ENCODE peak calls at places on chromosomes 6 and 20, in nine cellular contexts. One of them, this sample, is unnamed.

GRCh38 chr6:170075659-170076223 is 215.1 kb downstream of the DLL1 start:
- DNase-seq in DND-41: no peak
- DNase-seq in neural progenitor cell: no peak
- DNase-seq in mammary epithelial cell: no peak
- DNase-seq in PC-3: no peak
- DNase-seq in fibroblast of lung: no peak
- DNase-seq in HCT116: no peak
- DNase-seq in astrocyte: no peak
- DNase-seq in GM23338: no peak
- DNase-seq in this sample: no peak

GRCh38 chr6:30494275-30494990 is 5.1 kb downstream of the HLA-E start:
- DNase-seq in HCT116: no peak
- DNase-seq in DND-41: peak; percentile 4
- DNase-seq in neural progenitor cell: no peak
- DNase-seq in PC-3: no peak
- DNase-seq in astrocyte: no peak
- DNase-seq in fibroblast of lung: no peak
- DNase-seq in mammary epithelial cell: no peak
- DNase-seq in GM23338: no peak
- DNase-seq in this sample: no peak

GRCh38 chr6:105452924-105453756 is 50.3 kb upstream of the PREP start:
- DNase-seq in DND-41: peak; percentile 58
- DNase-seq in PC-3: no peak
- DNase-seq in neural progenitor cell: no peak
- DNase-seq in mammary epithelial cell: no peak
- DNase-seq in HCT116: no peak
- DNase-seq in fibroblast of lung: no peak
- DNase-seq in astrocyte: no peak
- DNase-seq in GM23338: no peak
- DNase-seq in this sample: no peak

GRCh38 chr6:131831392-131831791 is 23.6 kb downstream of the ENPP1 start:
- DNase-seq in PC-3: peak; percentile 38
- DNase-seq in mammary epithelial cell: no peak
- DNase-seq in astrocyte: peak; percentile 68
- DNase-seq in HCT116: no peak
- DNase-seq in fibroblast of lung: peak; percentile 70
- DNase-seq in DND-41: no peak
- DNase-seq in GM23338: no peak
- DNase-seq in neural progenitor cell: no peak
- DNase-seq in this sample: no peak

GRCh38 chr6:139943391-139943790 is 568.9 kb upstream of the CITED2 start:
- DNase-seq in astrocyte: peak; percentile 96
- DNase-seq in PC-3: peak; percentile 65
- DNase-seq in neural progenitor cell: no peak
- DNase-seq in HCT116: no peak
- DNase-seq in mammary epithelial cell: peak; percentile 44
- DNase-seq in GM23338: no peak
- DNase-seq in DND-41: no peak
- DNase-seq in fibroblast of lung: peak; percentile 97
- DNase-seq in this sample: no peak

GRCh38 chr6:17115251-17116089 is 13.6 kb downstream of the STMND1 start:
- DNase-seq in fibroblast of lung: peak; percentile 95
- DNase-seq in DND-41: no peak
- DNase-seq in astrocyte: peak; percentile 95
- DNase-seq in GM23338: no peak
- DNase-seq in neural progenitor cell: no peak
- DNase-seq in mammary epithelial cell: peak; percentile 79
- DNase-seq in PC-3: peak; percentile 88
- DNase-seq in HCT116: peak; percentile 34
- DNase-seq in this sample: no peak

GRCh38 chr6:155171109-155171746 is 92.6 kb upstream of the CLDN20 start:
- DNase-seq in DND-41: no peak
- DNase-seq in fibroblast of lung: peak; percentile 95
- DNase-seq in astrocyte: peak; percentile 94
- DNase-seq in GM23338: no peak
- DNase-seq in mammary epithelial cell: peak; percentile 90
- DNase-seq in HCT116: peak; percentile 97
- DNase-seq in PC-3: peak; percentile 94
- DNase-seq in neural progenitor cell: no peak
- DNase-seq in this sample: no peak

GRCh38 chr6:30444451-30444742 is 44.9 kb upstream of the HLA-E start:
- DNase-seq in mammary epithelial cell: no peak
- DNase-seq in PC-3: no peak
- DNase-seq in GM23338: no peak
- DNase-seq in neural progenitor cell: no peak
- DNase-seq in HCT116: no peak
- DNase-seq in fibroblast of lung: no peak
- DNase-seq in astrocyte: no peak
- DNase-seq in DND-41: no peak
- DNase-seq in this sample: no peak

GRCh38 chr6:170375661-170376060 is 69.1 kb downstream of the FAM120B start:
- DNase-seq in HCT116: no peak
- DNase-seq in fibroblast of lung: no peak
- DNase-seq in PC-3: no peak
- DNase-seq in astrocyte: no peak
- DNase-seq in mammary epithelial cell: no peak
- DNase-seq in GM23338: no peak
- DNase-seq in neural progenitor cell: no peak
- DNase-seq in DND-41: no peak
- DNase-seq in this sample: no peak

GRCh38 chr6:131029661-131030297 is 33.3 kb downstream of the EPB41L2 start:
- DNase-seq in GM23338: peak; percentile 30
- DNase-seq in neural progenitor cell: peak; percentile 40
- DNase-seq in DND-41: no peak
- DNase-seq in HCT116: no peak
- DNase-seq in mammary epithelial cell: no peak
- DNase-seq in astrocyte: peak; percentile 50
- DNase-seq in PC-3: no peak
- DNase-seq in fibroblast of lung: peak; percentile 67
- DNase-seq in this sample: no peak

GRCh38 chr6:727796-728195 is 34.9 kb upstream of the EXOC2 start:
- DNase-seq in mammary epithelial cell: no peak
- DNase-seq in GM23338: no peak
- DNase-seq in DND-41: no peak
- DNase-seq in astrocyte: no peak
- DNase-seq in PC-3: no peak
- DNase-seq in fibroblast of lung: no peak
- DNase-seq in neural progenitor cell: no peak
- DNase-seq in HCT116: no peak
- DNase-seq in this sample: no peak

GRCh38 chr6:731924-732323 is 39.0 kb upstream of the EXOC2 start:
- DNase-seq in mammary epithelial cell: no peak
- DNase-seq in HCT116: no peak
- DNase-seq in astrocyte: no peak
- DNase-seq in fibroblast of lung: no peak
- DNase-seq in GM23338: no peak
- DNase-seq in neural progenitor cell: no peak
- DNase-seq in PC-3: no peak
- DNase-seq in DND-41: no peak
- DNase-seq in this sample: no peak

DNA sequence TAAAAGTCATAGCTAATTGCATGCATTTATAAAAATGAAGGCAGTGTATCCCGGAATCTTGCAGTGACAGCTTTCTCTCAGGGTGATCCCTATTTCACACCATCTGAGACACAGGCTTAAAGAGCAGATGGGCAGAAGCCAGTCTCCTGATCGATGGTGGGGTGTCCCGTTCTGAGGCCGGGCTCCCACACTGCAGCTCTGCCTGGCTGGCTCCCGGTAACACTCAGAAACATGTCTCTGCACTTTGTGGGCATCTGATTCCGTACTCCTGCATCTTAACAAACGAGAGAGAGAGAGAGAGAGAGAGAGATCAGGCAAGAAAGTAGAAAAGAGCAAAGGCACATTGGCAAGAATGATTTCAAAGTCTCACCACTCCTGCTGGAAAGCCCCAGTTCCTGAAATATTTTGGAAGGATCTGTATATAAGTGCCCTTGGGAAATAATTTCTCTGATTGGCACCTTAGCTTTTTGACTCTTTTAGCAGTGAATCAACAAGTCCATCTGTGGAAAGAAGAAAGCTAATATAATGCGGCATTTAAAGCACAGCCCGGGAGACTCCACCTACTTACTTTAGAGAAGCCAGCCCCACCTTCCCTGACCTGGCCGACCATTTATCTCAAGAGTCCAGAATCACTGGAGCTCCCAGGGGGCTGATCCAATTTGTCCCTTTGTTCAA is 36.8 kb upstream of the EXOC2 start:
- DNase-seq in neural progenitor cell: no peak
- DNase-seq in DND-41: no peak
- DNase-seq in PC-3: no peak
- DNase-seq in HCT116: no peak
- DNase-seq in GM23338: no peak
- DNase-seq in mammary epithelial cell: no peak
- DNase-seq in fibroblast of lung: no peak
- DNase-seq in astrocyte: no peak
- DNase-seq in this sample: no peak
- TF ChIP-seq EZH2 in neural progenitor cell: no peak
- TF ChIP-seq EZH2 in DND-41: no peak
- TF ChIP-seq EZH2 in PC-3: no peak
- TF ChIP-seq EZH2 in HCT116: no peak
- TF ChIP-seq EZH2 in GM23338: no peak
- TF ChIP-seq EZH2 in mammary epithelial cell: no peak
- TF ChIP-seq EZH2 in fibroblast of lung: no peak
- TF ChIP-seq EZH2 in astrocyte: no peak
- TF ChIP-seq EZH2 in this sample: no peak

DNA sequence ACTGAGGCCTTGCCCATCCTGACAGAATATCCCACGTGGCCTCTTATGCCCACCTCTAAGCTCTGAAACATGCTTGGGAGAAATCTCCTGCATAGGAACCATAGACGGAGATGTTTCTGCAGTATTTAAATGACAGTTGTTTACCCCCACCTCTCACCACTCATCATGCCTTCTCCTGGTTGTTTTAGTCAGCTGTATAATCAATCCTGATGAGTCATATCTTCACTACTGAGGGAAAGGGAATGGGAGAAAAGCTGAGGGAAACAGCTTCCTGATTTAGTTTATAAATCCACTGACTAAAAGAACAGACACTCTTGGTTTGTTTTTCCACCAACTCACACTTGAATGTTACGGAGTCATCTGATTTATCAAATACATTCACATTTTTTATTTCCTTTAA is 113.2 kb upstream of the TENT5A start:
- DNase-seq in HCT116: no peak
- DNase-seq in mammary epithelial cell: peak; percentile 23
- DNase-seq in neural progenitor cell: no peak
- DNase-seq in GM23338: no peak
- DNase-seq in PC-3: peak; percentile 73
- DNase-seq in astrocyte: peak; percentile 85
- DNase-seq in DND-41: no peak
- DNase-seq in fibroblast of lung: peak; percentile 86
- DNase-seq in this sample: no peak
- H2AFZ ChIP-seq in HCT116: no peak overlapping the region
- H2AFZ ChIP-seq in mammary epithelial cell: no peak overlapping the region
- H2AFZ ChIP-seq in neural progenitor cell: no peak overlapping the region
- H2AFZ ChIP-seq in GM23338: no peak overlapping the region
- H2AFZ ChIP-seq in PC-3: no peak overlapping the region
- H2AFZ ChIP-seq in astrocyte: no peak overlapping the region
- H2AFZ ChIP-seq in DND-41: no peak overlapping the region
- H2AFZ ChIP-seq in fibroblast of lung: no peak overlapping the region
- H2AFZ ChIP-seq in this sample: no peak overlapping the region

DNA sequence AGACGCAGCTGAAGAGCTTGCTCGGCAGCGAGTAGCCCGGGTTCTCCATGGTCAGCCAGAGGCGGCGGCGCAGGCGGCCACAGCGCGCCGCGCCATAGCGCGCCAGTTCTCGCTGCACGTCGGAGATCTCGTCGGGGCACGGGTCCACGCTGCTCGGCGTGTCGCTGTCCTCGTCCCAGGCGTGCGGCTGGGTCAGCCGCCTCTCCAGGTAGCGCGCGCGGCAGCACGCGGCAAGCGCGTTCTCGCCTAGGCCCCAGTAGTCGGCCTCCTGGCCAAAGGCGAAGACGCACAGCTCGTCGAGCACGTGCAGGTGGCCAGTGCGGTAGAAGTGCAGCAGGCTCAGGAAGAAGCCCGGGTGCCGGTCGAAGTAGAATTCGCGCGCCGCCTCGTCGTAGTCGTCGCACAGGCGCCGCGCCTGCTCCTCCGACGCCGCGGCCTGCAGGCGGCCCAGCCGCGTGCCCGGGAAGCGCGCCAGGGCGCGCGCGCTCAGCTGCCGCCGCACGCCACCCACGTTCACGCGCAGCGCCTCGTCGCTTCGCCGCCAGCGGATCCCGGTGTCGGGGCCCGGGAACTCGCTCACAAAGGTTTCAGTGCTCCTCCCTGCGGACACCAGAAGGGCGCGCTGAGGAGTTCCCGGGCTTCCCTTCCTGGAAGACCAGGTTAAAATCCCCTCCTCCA is 2.7 kb downstream of the KCNS1 start:
- DNase-seq in neural progenitor cell: peak; percentile 75
- DNase-seq in mammary epithelial cell: no peak
- DNase-seq in astrocyte: peak; percentile 10
- DNase-seq in fibroblast of lung: peak; percentile 42
- DNase-seq in GM23338: peak; percentile 91
- DNase-seq in PC-3: no peak
- DNase-seq in HCT116: no peak
- DNase-seq in DND-41: no peak
- DNase-seq in this sample: no peak
- TF ChIP-seq EZH2 in neural progenitor cell: no peak
- TF ChIP-seq EZH2 in mammary epithelial cell: no peak
- TF ChIP-seq EZH2 in astrocyte: peak; percentile 86
- TF ChIP-seq EZH2 in fibroblast of lung: peak; percentile 58
- TF ChIP-seq EZH2 in GM23338: no peak
- TF ChIP-seq EZH2 in PC-3: no peak
- TF ChIP-seq EZH2 in HCT116: no peak
- TF ChIP-seq EZH2 in DND-41: no peak
- TF ChIP-seq EZH2 in this sample: no peak

GRCh38 chr6:40472354-40472753 is 114.8 kb downstream of the LRFN2 start:
- DNase-seq in DND-41: peak; percentile 10
- DNase-seq in HCT116: no peak
- DNase-seq in GM23338: no peak
- DNase-seq in fibroblast of lung: no peak
- DNase-seq in PC-3: no peak
- DNase-seq in mammary epithelial cell: no peak
- DNase-seq in astrocyte: no peak
- DNase-seq in neural progenitor cell: no peak
- DNase-seq in this sample: no peak

GRCh38 chr6:40474937-40475336 is 112.2 kb downstream of the LRFN2 start:
- DNase-seq in neural progenitor cell: peak; percentile 13
- DNase-seq in GM23338: peak; percentile 39
- DNase-seq in HCT116: no peak
- DNase-seq in astrocyte: no peak
- DNase-seq in fibroblast of lung: no peak
- DNase-seq in DND-41: no peak
- DNase-seq in PC-3: no peak
- DNase-seq in mammary epithelial cell: no peak
- DNase-seq in this sample: no peak

GRCh38 chr6:40473026-40473425 is 114.1 kb downstream of the LRFN2 start:
- DNase-seq in fibroblast of lung: no peak
- DNase-seq in GM23338: no peak
- DNase-seq in PC-3: no peak
- DNase-seq in DND-41: no peak
- DNase-seq in astrocyte: no peak
- DNase-seq in neural progenitor cell: no peak
- DNase-seq in HCT116: no peak
- DNase-seq in mammary epithelial cell: no peak
- DNase-seq in this sample: no peak

GRCh38 chr6:40466986-40467584 is 120.1 kb downstream of the LRFN2 start:
- DNase-seq in GM23338: no peak
- DNase-seq in fibroblast of lung: no peak
- DNase-seq in astrocyte: no peak
- DNase-seq in DND-41: no peak
- DNase-seq in neural progenitor cell: no peak
- DNase-seq in HCT116: no peak
- DNase-seq in mammary epithelial cell: no peak
- DNase-seq in PC-3: no peak
- DNase-seq in this sample: no peak

GRCh38 chr6:40471243-40471642 is 115.9 kb downstream of the LRFN2 start:
- DNase-seq in PC-3: no peak
- DNase-seq in GM23338: no peak
- DNase-seq in mammary epithelial cell: no peak
- DNase-seq in DND-41: no peak
- DNase-seq in fibroblast of lung: no peak
- DNase-seq in neural progenitor cell: no peak
- DNase-seq in astrocyte: no peak
- DNase-seq in HCT116: no peak
- DNase-seq in this sample: no peak
- H2AFZ ChIP-seq in PC-3: no peak overlapping the region
- H2AFZ ChIP-seq in GM23338: no peak overlapping the region
- H2AFZ ChIP-seq in mammary epithelial cell: no peak overlapping the region
- H2AFZ ChIP-seq in DND-41: no peak overlapping the region
- H2AFZ ChIP-seq in fibroblast of lung: no peak overlapping the region
- H2AFZ ChIP-seq in neural progenitor cell: no peak overlapping the region
- H2AFZ ChIP-seq in astrocyte: no peak overlapping the region
- H2AFZ ChIP-seq in HCT116: no peak overlapping the region
- H2AFZ ChIP-seq in this sample: no peak overlapping the region